ENCODE peak calls at places on chromosomes 3 and 15, in seven cellular contexts. N is Peyer's patch, F is foreskin fibroblast, W is A673, L is heart right ventricle, J is ovary, P is HCT116. K is an unnamed sample.

GRCh38 chr15:70853270-70853854 is 595 bp downstream of the LARP6 start:
- DNase-seq in N (no peak), L (peak), J (peak), W (peak), P (no peak), F (peak), K (peak)

GRCh38 chr3:138694287-138695007 is 85.9 kb downstream of the FAIM start:
- DNase-seq in J (peak), P (peak), L (no peak), W (no peak), N (no peak), F (peak), K (peak)

GRCh38 chr15:70318996-70319465 is 221.3 kb upstream of the TLE3 start:
- DNase-seq in W (peak), N (no peak), J (no peak), L (no peak), F (peak), P (no peak), K (peak)

GRCh38 chr3:126442099-126442848 is 33.4 kb downstream of the ZXDC start:
- DNase-seq in J (peak), F (no peak), P (no peak), N (peak), W (no peak), L (peak), K (no peak)

GRCh38 chr3:13547591-13548371 is 1.1 kb upstream of the FBLN2 start:
- DNase-seq in J (no peak), P (no peak), W (no peak), F (no peak), L (no peak), N (no peak), K (no peak)

GRCh38 chr3:197458906-197459470 is 96.8 kb downstream of the BDH1 start:
- DNase-seq in P (no peak), W (no peak), F (no peak), N (peak), J (no peak), L (no peak), K (no peak)

GRCh38 chr3:125115640-125116039 is 59.8 kb upstream of the HEG1 start:
- DNase-seq in J (peak), P (no peak), F (peak), N (no peak), L (peak), W (no peak), K (peak)

GRCh38 chr3:144497452-144497851 is 525.8 kb downstream of the DIPK2A start:
- DNase-seq in L (no peak), F (no peak), J (no peak), P (no peak), N (no peak), W (no peak), K (no peak)

GRCh38 chr3:150013801-150014200 is 43.1 kb upstream of the PFN2 start:
- DNase-seq in J (no peak), P (no peak), N (no peak), W (no peak), L (no peak), F (no peak), K (no peak)

GRCh38 chr3:128784228-128784627 is 58.2 kb downstream of the RAB7A start:
- DNase-seq in J (no peak), N (no peak), L (peak), F (no peak), W (peak), P (no peak), K (peak)

GRCh38 chr15:64209680-64210334 is 47.0 kb upstream of the PPIB start:
- DNase-seq in J (no peak), P (peak), F (peak), N (no peak), L (no peak), W (peak), K (peak)

GRCh38 chr3:46215810-46216414 is 7.8 kb upstream of the CCR1 start:
- DNase-seq in N (no peak), W (no peak), F (peak), P (no peak), L (no peak), J (no peak), K (no peak)

GRCh38 chr3:161389445-161390036 is 18.2 kb upstream of the SPTSSB start:
- DNase-seq in L (no peak), N (no peak), F (no peak), P (no peak), J (no peak), W (no peak), K (no peak)

GRCh38 chr3:5707794-5708193 is 520.3 kb downstream of the EDEM1 start:
- DNase-seq in F (no peak), J (no peak), L (no peak), N (no peak), W (no peak), P (no peak), K (no peak)

GRCh38 chr15:74831813-74832495 is 5.5 kb downstream of the CPLX3 start:
- DNase-seq in L (no peak), F (no peak), P (no peak), N (peak), W (no peak), J (no peak), K (no peak)

GRCh38 chr3:197317250-197317963 is 19.0 kb upstream of the DLG1 start:
- DNase-seq in N (no peak), W (peak), F (peak), L (no peak), J (no peak), P (peak), K (peak)

GRCh38 chr15:27066446-27066845 is 95.5 kb downstream of the GABRG3 start:
- DNase-seq in J (no peak), N (no peak), W (no peak), L (no peak), P (no peak), F (no peak), K (no peak)

GRCh38 chr3:89145995-89146394 is 38.6 kb downstream of the EPHA3 start:
- DNase-seq in J (no peak), W (peak), F (peak), P (no peak), N (no peak), L (no peak), K (peak)

GRCh38 chr3:128874481-128875180 is 4.8 kb upstream of the ACAD9 start:
- DNase-seq in P (no peak), W (no peak), L (no peak), N (no peak), F (no peak), J (no peak), K (no peak)

GRCh38 chr3:184808021-184808420 is 3.9 kb upstream of the VPS8 start:
- DNase-seq in P (peak), N (no peak), W (peak), L (no peak), F (no peak), J (no peak), K (no peak)

GRCh38 chr15:72231847-72232461 is 964 bp upstream of the PKM start:
- DNase-seq in L (no peak), P (no peak), N (peak), W (peak), J (no peak), F (peak), K (peak)

GRCh38 chr15:83919319-83919830 is 265.5 kb downstream of the ADAMTSL3 start:
- DNase-seq in P (no peak), F (no peak), W (no peak), N (no peak), J (no peak), L (no peak), K (no peak)

GRCh38 chr3:66450389-66451022 is 50.3 kb downstream of the LRIG1 start:
- DNase-seq in N (peak), F (peak), L (peak), P (no peak), W (peak), J (peak), K (peak)

GRCh38 chr3:129054605-129055104 is 5.9 kb upstream of the GP9 start:
- DNase-seq in F (no peak), N (no peak), J (no peak), L (no peak), W (no peak), P (no peak), K (no peak)

GRCh38 chr3:120780977-120781376 is 38.4 kb downstream of the GTF2E1 start:
- DNase-seq in N (no peak), W (no peak), P (peak), F (peak), L (no peak), J (no peak), K (peak)

GRCh38 chr15:48447657-48448056 is 116.4 kb downstream of the DUT start:
- DNase-seq in L (no peak), W (peak), P (no peak), F (peak), N (no peak), J (no peak), K (peak)

GRCh38 chr15:77039817-77040216 is 31.1 kb downstream of the TSPAN3 start:
- DNase-seq in J (no peak), P (no peak), L (no peak), N (no peak), W (no peak), F (no peak), K (no peak)

GRCh38 chr3:128067481-128067880 is 15.2 kb downstream of the SEC61A1 start:
- DNase-seq in N (no peak), L (no peak), F (peak), P (no peak), W (no peak), J (no peak), K (no peak)

GRCh38 chr3:88369767-88370166 is 220.0 kb downstream of the C3orf38 start:
- DNase-seq in W (no peak), L (peak), P (no peak), N (no peak), J (no peak), F (no peak), K (no peak)

GRCh38 chr15:99282129-99282528 is 30.8 kb downstream of the LRRC28 start:
- DNase-seq in F (peak), P (no peak), W (no peak), N (no peak), J (no peak), L (no peak), K (no peak)

GRCh38 chr3:49199244-49199899 is 28.0 kb downstream of the KLHDC8B start:
- DNase-seq in F (peak), J (peak), N (peak), P (no peak), L (peak), W (peak), K (peak)

GRCh38 chr15:35349916-35350315 is 196.0 kb downstream of the DPH6 start:
- DNase-seq in N (no peak), P (no peak), L (no peak), W (no peak), J (no peak), F (no peak), K (peak)

GRCh38 chr3:97994328-97994945 is 22.2 kb upstream of the RIOX2 start:
- DNase-seq in P (no peak), W (no peak), F (no peak), J (no peak), N (no peak), L (no peak), K (no peak)

GRCh38 chr15:64156652-64157331 is 5.3 kb downstream of the SNX22 start:
- DNase-seq in J (no peak), L (peak), P (no peak), N (no peak), F (no peak), W (no peak), K (no peak)

GRCh38 chr3:16307832-16308531 is 43.0 kb downstream of the OXNAD1 start:
- DNase-seq in F (peak), J (no peak), L (no peak), P (no peak), N (no peak), W (no peak), K (no peak)

GRCh38 chr3:40350529-40350928 is 36.5 kb upstream of the ENTPD3 start:
- DNase-seq in N (no peak), F (no peak), P (no peak), L (no peak), W (no peak), J (no peak), K (no peak)

GRCh38 chr3:35919160-35919559 is 279.8 kb downstream of the ARPP21 start:
- DNase-seq in P (no peak), N (no peak), L (no peak), W (no peak), J (no peak), F (no peak), K (no peak)

GRCh38 chr3:79086514-79086913 is 681.3 kb downstream of the ROBO1 start:
- DNase-seq in F (peak), J (no peak), P (peak), N (peak), L (no peak), W (peak), K (peak)

GRCh38 chr3:34106879-34107278 is 308.4 kb downstream of the PDCD6IP start:
- DNase-seq in W (peak), L (no peak), F (no peak), P (peak), J (no peak), N (peak), K (peak)

GRCh38 chr3:191005790-191006189 is 143.3 kb upstream of the GMNC start:
- DNase-seq in F (no peak), L (no peak), N (no peak), J (no peak), W (no peak), P (no peak), K (peak)
- TF ChIP-seq CTCF in F (no peak), L (no peak), N (no peak), J (no peak), W (no peak), P (no peak), K (no peak)

GRCh38 chr3:159881208-159881607 is 107.4 kb upstream of the IL12A start:
- DNase-seq in W (no peak), L (no peak), J (no peak), P (no peak), F (no peak), N (no peak), K (no peak)
- H3K4me3 ChIP-seq in W (no peak), L (no peak), J (no peak), P (no peak), F (no peak), N (no peak), K (no peak)

DNA sequence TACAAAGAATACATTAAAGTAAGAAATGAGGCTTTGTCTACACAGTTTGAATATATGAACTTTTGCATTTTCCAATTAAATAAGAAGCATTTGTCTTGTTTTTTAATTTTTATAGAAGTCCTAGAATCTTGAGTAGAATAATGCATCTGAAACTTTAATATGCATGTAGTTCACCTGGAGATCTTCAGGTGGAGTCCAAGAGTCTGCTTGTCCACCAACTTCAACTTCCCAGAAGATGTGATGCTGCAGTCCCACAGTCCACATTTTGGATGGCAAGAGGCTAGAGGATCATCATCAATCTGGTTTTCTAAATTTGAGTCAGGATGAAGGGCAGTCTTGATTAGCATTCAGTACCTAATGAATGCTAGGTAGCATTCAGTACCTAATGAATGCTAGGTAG is 357.6 kb upstream of the SOX2 start:
- DNase-seq in N (no peak), W (no peak), J (no peak), F (no peak), L (no peak), P (no peak), K (no peak)
- TF ChIP-seq CTCF in N (no peak), W (no peak), J (no peak), F (no peak), L (no peak), P (no peak), K (no peak)

DNA sequence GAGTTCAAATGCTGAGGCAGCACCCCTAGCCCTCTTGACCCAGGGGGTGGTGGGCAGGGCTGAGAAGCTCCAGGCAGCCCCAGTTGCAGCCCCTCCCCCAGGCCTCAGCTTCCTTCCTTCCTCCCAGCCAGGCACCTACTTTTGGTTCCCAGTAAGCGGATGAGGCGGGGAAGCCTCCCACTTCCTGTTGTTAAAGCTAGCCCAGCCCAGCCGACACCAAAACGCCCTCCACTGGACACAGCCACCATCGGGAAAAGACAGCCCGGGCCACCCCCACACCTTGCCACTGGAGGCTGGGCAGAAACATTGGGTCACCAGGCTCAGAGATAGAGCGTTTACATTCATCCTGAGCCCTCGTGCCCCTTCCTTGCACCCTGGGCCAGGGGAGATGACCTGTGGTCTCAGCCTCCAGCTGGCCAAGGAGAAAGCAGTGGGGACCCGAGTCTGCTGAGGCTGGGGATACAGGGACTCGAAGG is 3.5 kb downstream of the DUSP7 start:
- DNase-seq in N (peak), L (peak), J (peak), F (peak), P (no peak), W (peak), K (peak)
- H3K4me3 ChIP-seq in N (no peak), L (peak), J (peak), F (peak), P (peak), W (peak), K (peak)

DNA sequence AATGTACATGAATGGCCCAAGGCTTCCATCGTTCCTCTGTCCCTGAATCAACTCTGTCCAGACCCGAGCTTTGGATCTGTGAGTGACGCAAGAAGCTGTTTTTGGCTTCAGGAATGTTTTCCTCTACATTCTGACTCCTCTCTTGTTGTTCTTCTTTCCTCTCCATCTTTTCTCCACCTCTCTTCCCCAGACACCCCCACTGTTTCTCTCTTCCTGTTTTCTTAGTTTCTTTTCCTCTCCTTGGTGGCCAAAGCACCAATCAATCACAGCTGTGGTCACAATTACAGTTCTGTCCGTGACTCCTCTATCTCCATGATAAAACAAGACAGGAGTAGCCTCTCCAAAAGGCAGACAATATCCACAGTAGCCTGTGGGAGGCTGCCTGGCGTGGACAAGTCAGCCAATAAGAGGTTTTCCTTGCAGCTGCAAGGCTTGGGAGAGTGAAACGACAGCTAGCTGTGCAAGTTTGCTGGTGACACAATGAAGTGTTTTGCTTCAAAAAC is 4.9 kb upstream of the TMEM212 start:
- DNase-seq in L (peak), J (peak), F (peak), W (no peak), N (no peak), P (no peak), K (peak)
- TF ChIP-seq CTCF in L (no peak), J (no peak), F (peak), W (no peak), N (no peak), P (no peak), K (peak)

GRCh38 chr15:28105793-28106192 is 6.7 kb upstream of the OCA2 start:
- DNase-seq in W (no peak), N (no peak), J (no peak), P (no peak), L (no peak), F (no peak), K (no peak)

GRCh38 chr15:28105224-28105791 is 6.2 kb upstream of the OCA2 start:
- DNase-seq in N (no peak), F (no peak), P (no peak), W (no peak), L (no peak), J (no peak), K (no peak)

GRCh38 chr15:28107894-28108255 is 8.8 kb upstream of the OCA2 start:
- DNase-seq in P (no peak), N (no peak), F (peak), W (peak), J (no peak), L (no peak), K (no peak)

GRCh38 chr15:28106294-28107110 is 7.4 kb upstream of the OCA2 start:
- DNase-seq in P (no peak), F (peak), W (peak), L (no peak), N (no peak), J (no peak), K (no peak)

DNA sequence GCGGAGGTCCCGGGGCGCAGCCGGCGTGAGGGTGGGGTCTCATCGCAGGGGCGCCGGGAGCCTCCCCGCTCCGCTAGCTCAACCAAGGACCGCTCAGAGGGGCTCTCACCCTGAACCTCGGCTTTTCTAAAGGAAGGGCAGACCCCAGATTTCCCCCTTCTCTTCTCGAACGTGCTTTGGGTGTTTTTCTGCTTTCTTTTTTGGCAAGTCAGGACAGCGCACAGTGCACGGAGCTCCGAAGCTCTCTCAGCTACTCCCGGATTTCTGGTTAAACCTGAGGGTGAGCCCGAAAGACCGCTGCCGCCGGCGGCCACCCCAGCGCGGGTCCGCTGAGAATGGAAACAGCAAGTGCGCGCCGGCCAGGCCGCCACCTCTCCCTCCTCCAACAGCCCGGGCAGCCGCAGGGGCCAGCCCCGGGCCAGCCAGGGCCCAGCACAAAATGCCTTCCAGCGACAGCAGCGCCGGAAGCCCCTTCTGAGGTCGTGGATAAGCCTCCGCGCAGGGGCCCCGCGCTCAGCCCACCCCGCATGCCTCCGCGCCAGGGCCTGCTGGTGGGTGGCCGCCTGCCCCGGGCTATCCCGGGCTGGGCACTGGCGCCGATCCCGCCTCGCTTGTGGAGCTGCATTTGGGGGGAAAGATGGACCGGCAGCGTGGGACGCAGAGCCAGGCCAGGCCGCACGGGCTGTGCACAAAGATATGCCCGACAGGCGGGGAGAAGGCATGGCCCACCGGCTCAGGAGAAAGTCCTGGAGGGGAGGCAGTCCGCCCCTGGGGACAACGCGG is 8.2 kb upstream of the OCA2 start:
- DNase-seq in F (peak), J (no peak), N (no peak), P (no peak), W (no peak), L (no peak), K (peak)
- H3K4me3 ChIP-seq in F (peak), J (peak), N (peak), P (no peak), W (peak), L (peak), K (peak)

DNA sequence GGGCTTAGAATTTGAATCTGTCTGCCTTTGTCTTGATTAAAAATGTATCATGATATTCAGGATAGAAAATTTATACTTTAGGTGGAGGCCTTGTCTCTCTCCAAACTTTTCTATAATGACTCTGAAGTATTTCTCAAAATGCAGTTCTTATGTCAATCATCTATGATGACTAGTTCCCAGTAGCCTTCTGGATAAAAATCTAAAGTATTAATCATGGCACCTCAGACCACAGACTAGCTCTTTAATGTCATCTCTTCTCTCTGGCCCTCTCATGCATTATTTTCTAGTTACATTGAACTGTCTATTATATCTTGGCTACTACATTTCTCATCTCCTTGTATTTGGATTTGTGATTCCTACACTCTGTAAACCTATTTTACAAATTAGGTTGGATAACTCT is 96.9 kb downstream of the ZPLD1 start:
- DNase-seq in W (no peak), P (no peak), L (no peak), J (no peak), N (no peak), F (no peak), K (no peak)
- TF ChIP-seq CTCF in W (no peak), P (no peak), L (no peak), J (no peak), N (no peak), F (no peak), K (no peak)

K was measured in astrocyte of the spinal cord.